ENCODE peak calls at places on chromosomes 7 and 10, in eight cellular contexts. B is GM12878, F is HCT116, V is esophagus muscularis mucosa, I is prostate gland, C is H1, D is transverse colon, U is breast epithelium. H is an unnamed sample.

GRCh38 chr7:36071605-36072004 is 81.4 kb upstream of the EEPD1 start:
- DNase-seq in D (no peak), V (no peak), C (no peak), F (no peak), B (no peak), U (no peak), I (no peak), H (no peak)

GRCh38 chr7:139108256-139109187 is 998 bp downstream of the ZC3HAV1 start:
- DNase-seq in V (no peak), U (peak), F (no peak), C (peak), D (peak), B (no peak), I (peak), H (peak)

GRCh38 chr10:8039323-8039922 is 15.1 kb upstream of the GATA3 start:
- DNase-seq in F (no peak), B (no peak), C (no peak), D (no peak), U (no peak), V (no peak), I (no peak), H (no peak)

GRCh38 chr10:103480521-103480920 is 1.5 kb upstream of the CALHM3 start:
- DNase-seq in U (no peak), I (no peak), C (no peak), D (no peak), F (no peak), V (no peak), B (no peak), H (no peak)

GRCh38 chr10:35574924-35575352 is 30.2 kb upstream of the GJD4 start:
- DNase-seq in F (no peak), V (no peak), U (no peak), B (no peak), I (no peak), D (no peak), C (peak), H (no peak)

GRCh38 chr7:105638942-105639495 is 57.7 kb upstream of the EFCAB10 start:
- DNase-seq in I (peak), V (no peak), C (peak), U (no peak), D (peak), F (no peak), B (no peak), H (no peak)

GRCh38 chr7:51256916-51257315 is 59.7 kb downstream of the COBL start:
- DNase-seq in V (no peak), F (no peak), U (no peak), B (no peak), I (no peak), D (no peak), C (peak), H (no peak)

GRCh38 chr7:20033621-20034200 is 183.5 kb downstream of the MACC1 start:
- DNase-seq in F (no peak), V (no peak), D (no peak), C (no peak), U (no peak), B (no peak), I (no peak), H (no peak)

GRCh38 chr7:82562716-82563404 is 119.3 kb upstream of the CACNA2D1 start:
- DNase-seq in C (no peak), B (no peak), V (no peak), F (no peak), I (no peak), D (no peak), U (no peak), H (no peak)

GRCh38 chr7:44567884-44568283 is 5.8 kb downstream of the DDX56 start:
- DNase-seq in C (no peak), I (no peak), F (no peak), V (no peak), B (no peak), U (no peak), D (no peak), H (no peak)

GRCh38 chr7:44572771-44573170 is 937 bp downstream of the DDX56 start:
- DNase-seq in C (no peak), D (no peak), V (no peak), U (no peak), I (no peak), B (no peak), F (no peak), H (no peak)

GRCh38 chr7:44566680-44567079 is 7.0 kb downstream of the DDX56 start:
- DNase-seq in V (no peak), D (no peak), I (no peak), C (no peak), F (no peak), B (no peak), U (no peak), H (no peak)

GRCh38 chr7:44568771-44569560 is 4.7 kb downstream of the DDX56 start:
- DNase-seq in V (no peak), F (no peak), I (no peak), U (no peak), D (no peak), C (no peak), B (no peak), H (no peak)

GRCh38 chr7:44569958-44570357 is 3.8 kb downstream of the DDX56 start:
- DNase-seq in F (no peak), V (no peak), D (no peak), U (no peak), B (no peak), C (no peak), I (no peak), H (no peak)
- TF ChIP-seq POLR2A in F (no peak), V (no peak), D (no peak), U (no peak), B (no peak), C (no peak), I (no peak), H (no peak)

GRCh38 chr7:34070486-34071323 is 165.4 kb downstream of the BMPER start:
- DNase-seq in I (no peak), U (no peak), F (no peak), V (no peak), C (no peak), D (no peak), B (no peak), H (no peak)
- TF ChIP-seq POLR2AphosphoS5 in I (no peak), U (no peak), F (no peak), V (no peak), C (no peak), D (no peak), B (no peak), H (no peak)

GRCh38 chr10:11270858-11271179 is 253.1 kb downstream of the CELF2 start:
- DNase-seq in B (no peak), U (no peak), D (no peak), I (no peak), V (no peak), F (no peak), C (no peak), H (no peak)
- TF ChIP-seq CTCF in B (no peak), U (no peak), D (no peak), I (no peak), V (no peak), F (no peak), C (no peak), H (no peak)

DNA sequence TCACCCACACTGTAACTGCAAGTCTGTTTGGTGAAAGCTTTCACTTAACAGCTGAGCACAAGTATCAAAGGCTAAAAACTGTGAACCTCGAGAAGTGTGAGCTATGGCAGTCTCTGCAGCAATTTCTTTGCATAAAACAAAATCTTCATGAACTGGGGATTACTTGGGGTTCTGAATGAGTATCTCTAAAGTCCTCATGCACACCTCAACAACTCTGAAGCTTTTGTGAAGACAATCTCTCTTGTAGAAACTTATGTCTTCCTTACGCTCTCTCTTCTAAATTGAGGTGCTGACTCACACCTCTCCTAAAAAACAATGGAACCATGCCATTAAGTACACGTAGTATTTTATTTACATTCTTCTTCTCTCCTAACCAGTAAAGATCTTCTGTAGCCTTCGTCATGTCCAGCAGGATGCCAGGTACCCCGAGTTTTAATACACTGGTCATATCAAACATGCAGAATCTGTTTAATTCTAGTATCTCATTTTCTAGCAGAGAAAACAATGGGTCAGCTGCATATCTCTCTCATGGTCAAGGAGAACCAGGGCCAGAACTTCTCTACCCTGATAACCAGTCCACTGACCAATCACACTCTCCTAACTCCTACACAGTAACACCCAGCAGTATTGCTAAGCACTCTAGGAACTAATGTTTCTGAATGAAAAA is 76.9 kb downstream of the UBE2H start:
- DNase-seq in V (no peak), I (no peak), U (no peak), F (no peak), B (no peak), C (no peak), D (no peak), H (no peak)
- TF ChIP-seq POLR2A in V (no peak), I (no peak), U (no peak), F (no peak), B (no peak), C (no peak), D (no peak), H (no peak)

DNA sequence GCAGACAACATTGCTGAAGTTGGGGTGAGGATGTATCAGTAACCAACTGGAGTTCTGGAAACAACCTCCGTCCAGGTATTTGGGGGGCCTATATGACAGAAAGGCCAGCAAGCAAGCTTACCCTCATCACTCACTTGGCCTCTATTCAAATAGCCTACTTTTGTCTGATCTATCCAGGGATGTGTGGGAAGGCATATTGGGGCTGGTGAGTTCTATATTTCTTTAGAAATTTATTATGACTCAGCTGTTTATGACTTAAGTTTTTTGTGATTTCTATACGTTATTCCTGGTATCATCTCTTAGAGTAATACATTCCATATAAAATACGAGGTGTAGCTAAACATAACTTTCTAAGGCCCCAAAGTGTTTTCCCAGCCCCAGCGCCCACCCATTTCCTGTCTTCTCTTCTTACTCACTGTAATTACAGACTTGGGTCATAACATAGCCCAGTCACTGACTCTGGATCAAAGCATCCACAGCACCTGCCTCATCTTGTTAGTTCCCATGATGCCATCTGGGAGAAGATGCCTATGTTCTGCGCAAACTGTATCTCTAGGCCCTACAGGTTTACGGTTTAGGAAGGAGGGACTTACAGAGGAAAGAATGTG is 18.1 kb downstream of the GARS1 start:
- DNase-seq in V (no peak), C (no peak), F (no peak), D (no peak), B (no peak), U (no peak), I (no peak), H (no peak)
- TF ChIP-seq POLR2AphosphoS5 in V (no peak), C (no peak), F (no peak), D (no peak), B (no peak), U (no peak), I (no peak), H (no peak)

GRCh38 chr7:71131256-71131752 is 640 bp upstream of the GALNT17 start:
- DNase-seq in U (no peak), B (no peak), D (peak), C (peak), F (no peak), V (no peak), I (peak), H (peak)

GRCh38 chr7:71130280-71130679 is 1.7 kb upstream of the GALNT17 start:
- DNase-seq in F (no peak), V (no peak), I (no peak), U (no peak), B (no peak), C (no peak), D (no peak), H (no peak)

GRCh38 chr7:71132521-71133231 is 732 bp downstream of the GALNT17 start:
- DNase-seq in V (no peak), B (no peak), U (no peak), D (no peak), C (peak), I (peak), F (no peak), H (no peak)

GRCh38 chr7:71133232-71133622 is 1.3 kb downstream of the GALNT17 start:
- DNase-seq in B (no peak), D (no peak), I (no peak), F (no peak), V (no peak), C (no peak), U (no peak), H (no peak)

GRCh38 chr7:71131753-71132520 is at the start of gene GALNT17:
- DNase-seq in C (peak), D (no peak), I (peak), B (no peak), F (no peak), U (no peak), V (no peak), H (peak)
- TF ChIP-seq CTCF in C (no peak), D (no peak), I (no peak), B (no peak), F (no peak), U (no peak), V (no peak), H (no peak)

DNA sequence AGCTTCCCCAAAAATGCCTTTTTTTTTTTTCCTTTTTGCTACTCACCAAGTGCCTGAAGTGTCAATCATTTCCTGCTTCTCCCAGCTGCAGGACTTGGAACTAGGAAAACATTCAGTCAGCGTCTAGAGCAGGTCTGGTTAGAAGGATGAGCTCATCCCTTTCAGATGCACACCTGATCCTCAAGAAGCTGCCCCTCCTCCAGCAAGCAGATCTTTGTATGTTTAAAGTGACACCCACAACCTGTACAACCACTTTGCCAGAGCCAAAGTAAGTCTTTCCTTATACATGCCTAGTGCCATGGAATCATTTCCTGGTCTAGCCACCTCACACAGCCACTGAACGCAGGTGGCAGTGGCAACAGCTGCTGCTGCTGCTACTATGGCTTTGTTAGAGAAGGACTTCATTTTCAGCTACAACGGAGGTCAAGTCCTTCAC is 10.4 kb upstream of the USP54 start:
- DNase-seq in F (no peak), C (no peak), B (no peak), U (peak), V (no peak), I (peak), D (peak), H (peak)
- TF ChIP-seq POLR2A in F (no peak), C (no peak), B (no peak), U (no peak), V (no peak), I (no peak), D (peak), H (no peak)

DNA sequence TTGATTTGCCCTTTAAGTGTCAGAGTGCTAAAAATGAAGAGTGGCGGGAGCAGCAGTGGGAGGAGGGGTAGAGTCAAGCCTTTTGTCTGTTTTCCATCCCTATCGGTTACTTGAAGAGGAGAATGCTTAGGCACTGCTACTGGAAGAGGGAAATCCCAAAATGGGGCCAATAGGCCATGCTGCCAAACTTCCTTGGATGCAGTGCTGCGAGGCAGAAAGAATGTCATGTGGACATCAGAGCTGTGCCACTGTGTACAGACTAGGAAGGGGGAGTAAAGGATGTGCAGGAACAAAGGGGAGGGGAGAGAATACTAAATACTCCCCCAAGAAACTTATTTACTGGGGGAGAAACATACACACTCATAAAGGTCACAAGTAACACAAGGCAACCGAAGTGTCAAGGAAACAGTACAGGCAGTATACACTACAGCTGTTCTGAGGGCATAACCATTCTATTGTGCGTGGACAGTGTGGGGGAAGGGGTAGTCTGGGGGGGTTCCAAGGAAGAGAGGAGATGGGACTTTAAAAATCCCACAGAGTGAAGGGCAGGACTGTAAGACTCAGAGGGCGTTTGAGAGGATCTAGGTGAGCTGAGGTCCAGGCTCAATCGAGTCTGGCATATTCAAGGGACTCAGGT is 228.7 kb upstream of the PLXNA4 start:
- DNase-seq in V (no peak), B (no peak), I (no peak), D (no peak), F (no peak), C (no peak), U (no peak), H (no peak)
- TF ChIP-seq POLR2AphosphoS5 in V (no peak), B (no peak), I (no peak), D (no peak), F (no peak), C (no peak), U (no peak), H (no peak)

GRCh38 chr7:149404396-149404795 is 56.5 kb downstream of the ZNF777 start:
- DNase-seq in V (no peak), I (no peak), B (no peak), C (no peak), D (no peak), U (no peak), F (no peak), H (peak)
- TF ChIP-seq CTCF in V (no peak), I (no peak), B (no peak), C (no peak), D (no peak), U (no peak), F (no peak), H (no peak)

H was measured in upper lobe of left lung.